ENCODE peak calls at places on chromosome 15, in four cellular contexts. One of them, this sample, is unnamed.

GRCh38 chr15:58611731-58612676 is 137.5 kb downstream of the ADAM10 start:
- DNase-seq in MM.1S: no peak
- DNase-seq in mammary epithelial cell: no peak
- DNase-seq in fibroblast of lung: no peak
- DNase-seq in this sample: no peak

GRCh38 chr15:77840962-77841361 is 208.2 kb upstream of the LINGO1 start:
- DNase-seq in fibroblast of lung: peak; percentile 56
- DNase-seq in MM.1S: no peak
- DNase-seq in mammary epithelial cell: peak; percentile 85
- DNase-seq in this sample: no peak

GRCh38 chr15:66008920-66009572 is 139.8 kb downstream of the RAB11A start:
- DNase-seq in fibroblast of lung: no peak
- DNase-seq in MM.1S: no peak
- DNase-seq in mammary epithelial cell: peak; percentile 23
- DNase-seq in this sample: no peak

GRCh38 chr15:55250392-55250791 is 39.2 kb downstream of the RAB27A start:
- DNase-seq in fibroblast of lung: peak; percentile 98
- DNase-seq in MM.1S: no peak
- DNase-seq in mammary epithelial cell: peak; percentile 75
- DNase-seq in this sample: no peak

GRCh38 chr15:36090276-36090946 is 489.0 kb upstream of the CDIN1 start:
- DNase-seq in fibroblast of lung: no peak
- DNase-seq in MM.1S: no peak
- DNase-seq in mammary epithelial cell: no peak
- DNase-seq in this sample: peak; percentile 47

GRCh38 chr15:77497108-77497737 is 76.5 kb downstream of the HMG20A start:
- DNase-seq in mammary epithelial cell: peak; percentile 46
- DNase-seq in fibroblast of lung: peak; percentile 59
- DNase-seq in MM.1S: no peak
- DNase-seq in this sample: peak; percentile 47

GRCh38 chr15:63944681-63944955 is 101.7 kb downstream of the DAPK2 start:
- DNase-seq in mammary epithelial cell: no peak
- DNase-seq in fibroblast of lung: no peak
- DNase-seq in MM.1S: no peak
- DNase-seq in this sample: peak; percentile 6

GRCh38 chr15:71042356-71042922 is 72.8 kb upstream of the THSD4 start:
- DNase-seq in MM.1S: no peak
- DNase-seq in mammary epithelial cell: no peak
- DNase-seq in fibroblast of lung: no peak
- DNase-seq in this sample: no peak

GRCh38 chr15:61034793-61035710 is 194.1 kb downstream of the RORA start:
- DNase-seq in mammary epithelial cell: no peak
- DNase-seq in MM.1S: no peak
- DNase-seq in fibroblast of lung: peak; percentile 79
- DNase-seq in this sample: no peak

GRCh38 chr15:70473623-70474366 is 289.6 kb downstream of the UACA start:
- DNase-seq in mammary epithelial cell: no peak
- DNase-seq in MM.1S: no peak
- DNase-seq in fibroblast of lung: peak; percentile 57
- DNase-seq in this sample: no peak

GRCh38 chr15:65204236-65204930 is 6.9 kb downstream of the CILP start:
- DNase-seq in mammary epithelial cell: no peak
- DNase-seq in fibroblast of lung: no peak
- DNase-seq in MM.1S: no peak
- DNase-seq in this sample: no peak

GRCh38 chr15:70810916-70811578 is 42.9 kb downstream of the LARP6 start:
- DNase-seq in MM.1S: no peak
- DNase-seq in fibroblast of lung: no peak
- DNase-seq in mammary epithelial cell: no peak
- DNase-seq in this sample: no peak

GRCh38 chr15:31262143-31262530 is 64.5 kb upstream of the KLF13 start:
- DNase-seq in fibroblast of lung: no peak
- DNase-seq in mammary epithelial cell: no peak
- DNase-seq in MM.1S: no peak
- DNase-seq in this sample: no peak

GRCh38 chr15:90184119-90184785 is 16.9 kb upstream of the SEMA4B start:
- DNase-seq in MM.1S: peak; percentile 95
- DNase-seq in mammary epithelial cell: peak; percentile 88
- DNase-seq in fibroblast of lung: peak; percentile 55
- DNase-seq in this sample: peak; percentile 13

GRCh38 chr15:71110800-71111565 is 4.3 kb upstream of the THSD4 start:
- DNase-seq in MM.1S: no peak
- DNase-seq in fibroblast of lung: no peak
- DNase-seq in mammary epithelial cell: no peak
- DNase-seq in this sample: no peak

GRCh38 chr15:67066041-67067021 is 929 bp downstream of the SMAD3 start:
- DNase-seq in mammary epithelial cell: peak; percentile 39
- DNase-seq in fibroblast of lung: no peak
- DNase-seq in MM.1S: no peak
- DNase-seq in this sample: peak; percentile 79

GRCh38 chr15:89781055-89781454 is 4.9 kb downstream of the MESP2 start:
- DNase-seq in mammary epithelial cell: peak; percentile 77
- DNase-seq in fibroblast of lung: no peak
- DNase-seq in MM.1S: peak; percentile 90
- DNase-seq in this sample: no peak

GRCh38 chr15:52186651-52187486 is 4.3 kb downstream of the GNB5 start:
- DNase-seq in mammary epithelial cell: no peak
- DNase-seq in MM.1S: no peak
- DNase-seq in fibroblast of lung: no peak
- DNase-seq in this sample: no peak

GRCh38 chr15:98954411-98954810 is 53.2 kb downstream of the PGPEP1L start:
- DNase-seq in fibroblast of lung: peak; percentile 97
- DNase-seq in mammary epithelial cell: no peak
- DNase-seq in MM.1S: no peak
- DNase-seq in this sample: no peak

GRCh38 chr15:62452656-62453055 is 287.6 kb upstream of the C2CD4B start:
- DNase-seq in mammary epithelial cell: no peak
- DNase-seq in fibroblast of lung: no peak
- DNase-seq in MM.1S: no peak
- DNase-seq in this sample: no peak

GRCh38 chr15:29312387-29312786 is 42.8 kb upstream of the NSMCE3 start:
- DNase-seq in MM.1S: no peak
- DNase-seq in mammary epithelial cell: peak; percentile 16
- DNase-seq in fibroblast of lung: peak; percentile 58
- DNase-seq in this sample: no peak

GRCh38 chr15:32717290-32718081 is at the start of gene GREM1:
- DNase-seq in fibroblast of lung: peak; percentile 38
- DNase-seq in MM.1S: no peak
- DNase-seq in mammary epithelial cell: no peak
- DNase-seq in this sample: no peak

GRCh38 chr15:89851665-89852341 is 37.2 kb upstream of the ANPEP start:
- DNase-seq in MM.1S: no peak
- DNase-seq in mammary epithelial cell: no peak
- DNase-seq in fibroblast of lung: no peak
- DNase-seq in this sample: no peak

GRCh38 chr15:44427756-44428724 is 611 bp downstream of the CTDSPL2 start:
- DNase-seq in fibroblast of lung: no peak
- DNase-seq in mammary epithelial cell: peak; percentile 83
- DNase-seq in MM.1S: peak; percentile 59
- DNase-seq in this sample: peak; percentile 61

GRCh38 chr15:76913737-76914136 is 8.6 kb upstream of the SCAPER start:
- DNase-seq in fibroblast of lung: no peak
- DNase-seq in MM.1S: no peak
- DNase-seq in mammary epithelial cell: no peak
- DNase-seq in this sample: no peak

GRCh38 chr15:38768970-38769369 is 204.4 kb upstream of the RASGRP1 start:
- DNase-seq in MM.1S: no peak
- DNase-seq in mammary epithelial cell: no peak
- DNase-seq in fibroblast of lung: peak; percentile 55
- DNase-seq in this sample: peak; percentile 15

GRCh38 chr15:91787198-91787597 is 66.3 kb upstream of the SLCO3A1 start:
- DNase-seq in fibroblast of lung: no peak
- DNase-seq in mammary epithelial cell: no peak
- DNase-seq in MM.1S: no peak
- DNase-seq in this sample: no peak

GRCh38 chr15:73394782-73395181 is 26.0 kb upstream of the HCN4 start:
- DNase-seq in mammary epithelial cell: no peak
- DNase-seq in fibroblast of lung: no peak
- DNase-seq in MM.1S: no peak
- DNase-seq in this sample: no peak

GRCh38 chr15:75693501-75694240 is 19.0 kb downstream of the CSPG4 start:
- DNase-seq in mammary epithelial cell: peak; percentile 56
- DNase-seq in fibroblast of lung: peak; percentile 65
- DNase-seq in MM.1S: no peak
- DNase-seq in this sample: no peak

DNA sequence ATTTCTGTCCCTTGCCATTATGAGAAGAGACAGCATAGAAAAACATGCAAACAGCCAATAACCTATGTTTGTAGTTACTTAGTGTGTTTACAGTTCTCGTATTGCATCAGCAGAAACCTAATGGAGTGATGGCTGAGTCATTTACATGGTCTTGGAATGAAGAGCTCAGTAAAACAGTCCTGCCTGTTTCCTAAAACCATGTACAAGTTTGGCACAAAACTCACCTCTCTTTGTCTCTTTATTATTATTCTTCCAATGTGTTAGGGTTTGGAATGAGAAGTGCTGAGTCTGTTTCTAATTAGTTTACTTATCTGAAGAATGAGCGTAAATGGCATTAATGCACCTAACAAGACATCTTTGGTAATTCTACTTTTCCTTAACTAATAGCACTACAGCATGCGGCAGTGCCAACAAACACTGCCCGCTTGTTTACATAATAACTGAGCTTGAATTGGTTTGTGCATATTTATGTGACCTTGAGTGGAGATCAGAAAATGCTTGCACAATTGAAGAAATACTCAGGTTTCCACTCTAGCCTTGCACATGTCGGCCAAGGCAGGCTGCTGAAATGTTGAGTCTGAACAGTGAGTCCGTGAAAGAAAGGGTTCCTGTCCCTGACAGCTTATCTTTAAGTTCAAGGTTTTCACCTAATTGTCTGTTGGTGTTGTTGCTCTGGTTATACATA is 385.4 kb upstream of the SEMA6D start:
- DNase-seq in mammary epithelial cell: peak; percentile 33
- DNase-seq in fibroblast of lung: peak; percentile 91
- DNase-seq in MM.1S: no peak
- DNase-seq in this sample: no peak
- H3K9me3 ChIP-seq in mammary epithelial cell: no peaks in the 10 kb centered on the region
- H3K9me3 ChIP-seq in fibroblast of lung: no peaks in the 10 kb centered on the region
- H3K9me3 ChIP-seq in MM.1S: no peaks in the 10 kb centered on the region
- H3K9me3 ChIP-seq in this sample: no peaks in the 10 kb centered on the region

DNA sequence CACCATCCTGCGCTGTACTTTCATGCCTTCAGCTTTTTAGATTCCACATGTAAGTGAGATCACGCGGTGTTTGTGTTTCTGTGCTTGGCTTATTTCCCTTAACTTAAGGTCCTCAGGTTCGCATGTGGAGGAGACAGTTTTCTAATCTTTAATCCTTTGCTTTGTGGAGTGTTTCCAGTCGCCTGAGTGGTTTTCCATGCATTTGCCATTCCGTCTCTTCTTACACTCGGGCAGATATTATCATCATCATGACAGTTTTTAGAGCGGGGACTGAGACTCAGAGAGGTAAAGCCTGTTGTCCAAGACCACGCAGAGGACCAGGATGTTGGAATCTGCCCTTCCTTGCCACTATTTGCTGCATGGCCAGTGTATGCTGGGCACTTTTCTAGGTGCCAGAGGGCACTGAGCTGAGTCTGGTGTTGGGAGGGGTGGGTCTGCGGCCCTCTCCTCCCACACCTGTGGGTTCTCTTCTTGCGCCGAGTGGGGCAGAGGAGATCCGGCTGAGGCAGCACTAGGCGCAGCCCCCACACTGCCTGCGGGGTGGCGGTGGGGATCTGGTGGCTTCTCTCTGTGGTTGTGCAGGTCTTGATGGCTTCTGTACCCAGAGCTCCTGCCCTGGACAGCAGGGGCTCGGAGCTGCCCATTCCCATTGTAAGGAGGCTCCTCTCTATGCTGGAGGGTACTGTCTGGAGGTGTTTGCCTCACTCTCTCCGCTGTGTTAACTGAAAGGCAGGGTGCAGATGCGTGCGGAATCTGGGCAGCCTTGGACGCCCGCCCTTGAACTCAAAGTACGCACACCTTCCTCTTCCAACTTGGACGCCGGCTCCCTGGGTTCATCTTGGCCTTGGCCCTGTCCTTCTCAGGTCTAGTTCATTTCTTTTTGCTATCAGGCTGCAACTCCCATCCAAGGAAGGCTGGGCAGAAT is 155.9 kb upstream of the RGMA start:
- DNase-seq in fibroblast of lung: no peak
- DNase-seq in MM.1S: no peak
- DNase-seq in mammary epithelial cell: no peak
- DNase-seq in this sample: no peak
- H3K9me3 ChIP-seq in fibroblast of lung: no peaks in the 10 kb centered on the region
- H3K9me3 ChIP-seq in MM.1S: no peaks in the 10 kb centered on the region
- H3K9me3 ChIP-seq in mammary epithelial cell: peaks cover 19% of the 10 kb centered on the region
- H3K9me3 ChIP-seq in this sample: no peaks in the 10 kb centered on the region

GRCh38 chr15:27582741-27583400 is 516.2 kb downstream of the OCA2 start:
- DNase-seq in mammary epithelial cell: no peak
- DNase-seq in fibroblast of lung: peak; percentile 77
- DNase-seq in MM.1S: no peak
- DNase-seq in this sample: no peak

GRCh38 chr15:27576576-27576975 is 522.5 kb downstream of the OCA2 start:
- DNase-seq in mammary epithelial cell: no peak
- DNase-seq in MM.1S: no peak
- DNase-seq in fibroblast of lung: no peak
- DNase-seq in this sample: no peak

GRCh38 chr15:27574541-27575054 is 524.5 kb downstream of the OCA2 start:
- DNase-seq in MM.1S: no peak
- DNase-seq in mammary epithelial cell: no peak
- DNase-seq in fibroblast of lung: no peak
- DNase-seq in this sample: no peak

GRCh38 chr15:27573800-27574485 is 525.2 kb downstream of the OCA2 start:
- DNase-seq in mammary epithelial cell: no peak
- DNase-seq in fibroblast of lung: no peak
- DNase-seq in MM.1S: no peak
- DNase-seq in this sample: no peak

GRCh38 chr15:27579738-27580137 is 519.4 kb downstream of the OCA2 start:
- DNase-seq in mammary epithelial cell: no peak
- DNase-seq in MM.1S: no peak
- DNase-seq in fibroblast of lung: no peak
- DNase-seq in this sample: no peak
- H3K9me3 ChIP-seq in mammary epithelial cell: peaks cover 41% of the 10 kb centered on the region
- H3K9me3 ChIP-seq in MM.1S: no peaks in the 10 kb centered on the region
- H3K9me3 ChIP-seq in fibroblast of lung: no peaks in the 10 kb centered on the region
- H3K9me3 ChIP-seq in this sample: no peaks in the 10 kb centered on the region

DNA sequence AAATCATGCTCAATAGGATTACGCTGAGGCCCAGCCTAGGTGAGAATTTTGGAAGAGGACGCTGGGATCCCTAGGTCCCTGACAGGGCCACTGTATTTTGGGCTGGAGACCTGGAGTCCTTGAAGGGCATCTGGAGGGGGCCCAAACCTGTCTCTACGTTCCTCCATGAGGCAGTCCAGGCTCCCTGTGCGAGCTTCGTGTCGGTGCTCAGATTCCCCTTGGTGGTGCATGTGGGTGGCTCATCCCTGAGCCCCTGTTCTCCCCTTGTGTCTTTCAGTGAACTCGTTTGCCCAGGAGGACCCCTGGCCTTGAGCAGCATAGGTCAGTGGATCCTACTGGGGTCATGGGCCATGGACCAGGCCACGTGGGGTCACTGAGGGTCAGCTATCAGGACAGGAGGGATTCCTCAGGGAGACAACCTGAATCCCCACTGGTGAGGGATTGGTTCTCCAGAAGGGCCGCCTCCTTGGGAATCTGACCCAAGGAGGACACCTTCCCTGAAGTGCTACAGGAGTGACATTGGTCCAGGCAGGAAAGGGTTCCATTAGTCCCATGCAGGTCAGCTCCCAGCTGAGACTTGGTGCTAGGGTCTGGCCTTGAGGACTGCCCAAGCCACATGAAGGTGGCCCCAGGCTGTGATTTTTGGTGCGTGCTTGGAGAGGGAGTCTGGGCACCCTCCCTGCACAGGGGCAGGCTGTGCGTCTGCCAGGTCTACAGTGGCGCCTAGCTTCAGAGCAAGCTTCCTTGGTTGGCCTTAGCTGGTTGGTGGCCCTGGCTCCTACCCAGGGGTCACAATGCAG is 229.8 kb downstream of the SNRPN start:
- DNase-seq in mammary epithelial cell: no peak
- DNase-seq in fibroblast of lung: no peak
- DNase-seq in MM.1S: no peak
- DNase-seq in this sample: no peak
- H3K9me3 ChIP-seq in mammary epithelial cell: peaks cover 29% of the 10 kb centered on the region
- H3K9me3 ChIP-seq in fibroblast of lung: no peaks in the 10 kb centered on the region
- H3K9me3 ChIP-seq in MM.1S: no peaks in the 10 kb centered on the region
- H3K9me3 ChIP-seq in this sample: peaks cover 2% of the 10 kb centered on the region